ENCODE peak calls at places on chromosomes 4 and X, in six cellular contexts. S is CD4-positive, alpha-beta T cell; V is AG09309; P is epithelial cell of esophagus; G is AG04450; X is cardiac muscle cell. U is an unnamed sample.

GRCh38 chr4:113584407-113585150 is 177.0 kb downstream of the CAMK2D start:
- DNase-seq in S (no peak), V (peak; percentile 42), P (no peak), G (peak; percentile 29), X (peak; percentile 49), U (no peak)

GRCh38 chrX:141935645-141936044 is 32.0 kb downstream of the MAGEC1 start:
- DNase-seq in S (no peak), V (no peak), P (no peak), G (no peak), X (no peak), U (no peak)

GRCh38 chrX:4243759-4244158 is 530.3 kb upstream of the PRKX start:
- DNase-seq in S (no peak), V (no peak), P (no peak), G (no peak), X (no peak), U (no peak)

GRCh38 chr4:68732653-68733466 is 62.4 kb upstream of the UGT2B15 start:
- DNase-seq in S (no peak), V (no peak), P (no peak), G (no peak), X (no peak), U (no peak)

GRCh38 chr4:44016582-44017421 is 431.8 kb downstream of the KCTD8 start:
- DNase-seq in S (no peak), V (no peak), P (no peak), G (no peak), X (no peak), U (no peak)

GRCh38 chrX:9855536-9856320 is 69.5 kb downstream of the SHROOM2 start:
- DNase-seq in S (no peak), V (no peak), P (no peak), G (no peak), X (no peak), U (no peak)

GRCh38 chr4:3682236-3683076 is 83.7 kb upstream of the ADRA2C start:
- DNase-seq in S (no peak), V (no peak), P (no peak), G (no peak), X (no peak), U (no peak)

GRCh38 chr4:25939330-25939729 is 25.3 kb downstream of the SMIM20 start:
- DNase-seq in S (no peak), V (no peak), P (no peak), G (no peak), X (no peak), U (no peak)

GRCh38 chrX:45735571-45735970 is 534.9 kb upstream of the DIPK2B start:
- DNase-seq in S (no peak), V (no peak), P (no peak), G (no peak), X (no peak), U (no peak)

GRCh38 chr4:1336079-1336478 is 10.9 kb upstream of the UVSSA start:
- DNase-seq in S (no peak), V (no peak), P (peak; percentile 72), G (no peak), X (peak; percentile 52), U (no peak)

GRCh38 chrX:42755820-42756219 is 22.1 kb downstream of the PPP1R2C start:
- DNase-seq in S (no peak), V (peak; percentile 20), P (peak; percentile 58), G (no peak), X (peak; percentile 70), U (no peak)

GRCh38 chrX:18640686-18641085 is 31.2 kb downstream of the RS1 start:
- DNase-seq in S (no peak), V (no peak), P (no peak), G (no peak), X (peak; percentile 16), U (no peak)

GRCh38 chr4:6345866-6346265 is 76.2 kb downstream of the WFS1 start:
- DNase-seq in S (no peak), V (no peak), P (no peak), G (no peak), X (no peak), U (no peak)

GRCh38 chr4:3335385-3335784 is 42.6 kb downstream of the RGS12 start:
- DNase-seq in S (no peak), V (no peak), P (no peak), G (no peak), X (no peak), U (no peak)

GRCh38 chr4:188411805-188412204 is 272.6 kb downstream of the TRIML1 start:
- DNase-seq in S (no peak), V (no peak), P (no peak), G (no peak), X (no peak), U (no peak)

GRCh38 chrX:40809210-40809609 is 73.9 kb upstream of the MED14 start:
- DNase-seq in S (no peak), V (no peak), P (peak; percentile 38), G (no peak), X (no peak), U (no peak)

GRCh38 chr4:131309628-131310027 is 1839.5 kb upstream of the PCDH10 start:
- DNase-seq in S (no peak), V (no peak), P (no peak), G (no peak), X (no peak), U (no peak)

GRCh38 chr4:36446275-36446674 is 164.9 kb downstream of the DTHD1 start:
- DNase-seq in S (no peak), V (no peak), P (peak; percentile 35), G (no peak), X (no peak), U (no peak)

DNA sequence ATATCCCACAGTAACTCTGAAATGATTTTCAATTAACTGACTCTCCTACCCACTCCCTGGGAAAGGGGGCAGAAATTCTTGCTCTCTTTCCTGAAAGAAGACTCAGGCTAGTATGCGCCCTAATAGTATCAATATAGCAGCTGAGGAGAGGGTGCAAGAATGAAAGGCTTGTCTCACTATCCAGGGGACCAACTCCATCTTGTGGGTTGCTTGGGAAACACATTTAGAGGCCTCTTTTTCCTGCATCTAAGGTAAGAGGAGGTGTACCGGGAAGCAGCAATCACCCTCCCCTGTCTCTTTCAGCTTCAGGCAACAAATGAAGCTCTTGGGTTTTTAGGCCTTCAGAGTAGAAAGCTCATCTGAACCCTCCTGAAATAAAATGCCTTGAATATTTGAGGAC is 11.3 kb downstream of the TMEM255A start:
- DNase-seq in S (no peak), V (no peak), P (peak; percentile 51), G (no peak), X (no peak), U (no peak)
- TF ChIP-seq CTCF in S (no peak), V (no peak), P (peak; percentile 59), G (no peak), X (peak; percentile 4), U (no peak)

DNA sequence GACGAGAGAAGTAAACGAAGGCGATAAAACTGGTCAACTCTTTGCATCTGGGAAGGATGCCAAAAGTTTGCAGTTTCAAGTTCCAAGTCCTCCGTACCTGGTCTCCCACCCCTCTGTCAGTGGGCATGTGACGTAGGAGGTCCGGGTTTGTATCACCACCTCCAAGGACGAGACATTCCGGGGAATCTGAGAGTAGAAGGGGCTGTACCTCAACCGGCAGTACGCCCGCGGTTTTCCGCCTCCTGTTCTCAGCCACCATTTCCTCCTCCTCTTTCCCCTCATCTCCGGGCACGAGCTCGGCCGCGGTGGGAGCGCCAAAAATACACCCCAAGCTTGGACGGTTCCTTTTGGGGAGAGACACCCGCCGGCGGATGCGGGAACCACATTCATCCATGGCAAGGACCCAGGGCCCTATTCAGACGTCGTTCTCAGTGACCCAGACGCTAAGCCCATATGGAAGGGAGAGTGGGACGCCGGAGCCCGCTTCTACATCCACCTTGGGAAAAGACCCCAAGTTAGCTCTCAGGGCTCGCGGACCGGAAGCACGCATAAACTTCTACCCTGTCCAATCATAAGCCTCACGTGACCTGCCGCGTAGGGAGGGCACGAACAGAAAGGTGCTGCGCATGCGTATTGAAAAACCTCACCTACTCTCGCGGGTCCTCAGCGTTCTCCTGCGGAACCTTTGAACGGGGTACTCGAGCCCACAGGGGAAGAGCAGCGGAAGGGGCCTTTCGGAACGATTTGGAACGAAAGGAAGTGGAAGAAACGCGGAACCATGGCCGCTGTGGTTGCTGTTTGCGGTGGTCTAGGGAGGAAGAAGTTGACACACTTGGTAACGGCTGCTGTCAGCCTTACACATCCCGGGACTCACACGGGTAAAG is at the start of the genes HELQ and MRPS18C:
- DNase-seq in S (peak; percentile 93), V (peak; percentile 95), P (peak; percentile 98), G (peak; percentile 99), X (peak; percentile 99), U (peak; percentile 91)
- TF ChIP-seq CTCF in S (no peak), V (peak; percentile 47), P (peak; percentile 46), G (peak; percentile 31), X (peak; percentile 36), U (no peak)

DNA sequence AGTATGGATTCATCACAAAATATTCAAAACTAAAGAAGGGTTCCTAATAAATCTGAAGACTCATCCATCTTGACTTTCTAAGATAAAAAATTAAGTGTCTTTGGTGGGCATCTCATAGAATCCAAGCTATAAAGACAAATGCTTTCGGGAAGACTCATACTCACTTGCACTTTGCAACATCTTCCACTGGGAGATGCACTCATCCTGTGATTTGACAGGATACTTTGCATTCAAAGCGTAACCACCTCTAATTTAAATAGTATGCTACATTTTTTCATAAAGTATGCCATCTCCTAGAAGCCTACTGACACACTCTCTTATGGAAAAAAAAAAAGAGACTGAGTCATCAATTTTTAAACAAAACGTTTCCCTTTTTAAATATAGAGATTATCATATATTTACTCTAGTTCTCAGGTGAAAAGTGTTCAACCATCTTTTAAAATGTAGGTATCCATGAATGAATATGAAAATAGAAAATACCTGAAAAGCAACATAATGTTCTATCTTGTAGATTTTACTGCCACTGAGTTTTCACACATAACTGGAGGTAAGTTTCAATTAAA is 119.6 kb downstream of the KLHL13 start:
- DNase-seq in S (no peak), V (no peak), P (peak; percentile 76), G (no peak), X (no peak), U (peak; percentile 1)
- TF ChIP-seq CTCF in S (no peak), V (no peak), P (peak; percentile 74), G (peak; percentile 18), X (peak; percentile 23), U (no peak)

DNA sequence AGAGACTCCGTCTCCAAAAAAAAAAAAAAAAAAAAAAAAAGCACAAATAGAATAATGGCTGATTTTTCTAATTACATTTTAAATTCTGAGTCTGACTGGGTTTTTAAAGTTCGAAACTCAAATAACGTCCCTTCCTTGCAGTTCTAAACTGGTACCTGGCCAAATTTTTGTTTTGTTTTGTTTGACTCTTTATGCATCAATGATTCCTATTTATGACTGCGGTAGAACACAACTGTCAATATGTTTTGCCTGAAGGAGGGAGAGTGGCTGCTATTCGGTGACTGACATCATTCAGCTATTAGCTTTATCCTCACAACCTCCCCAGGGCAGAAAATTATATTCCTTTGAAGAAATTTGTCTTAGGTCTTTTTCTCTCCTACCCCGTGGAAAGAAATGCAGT is 62.1 kb downstream of the TMEM150C start:
- DNase-seq in S (no peak), V (no peak), P (no peak), G (no peak), X (no peak), U (no peak)
- TF ChIP-seq CTCF in S (no peak), V (no peak), P (no peak), G (no peak), X (no peak), U (no peak)